ENCODE peak calls at places on chromosomes 16 and 17, in four cellular contexts. U is fibroblast of lung, B is Karpas-422, F is GM23248. O is an unnamed sample.

GRCh38 chr17:81194941-81195901 is 27.5 kb downstream of the CEP131 start:
- DNase-seq in U (no peak), F (no peak), B (no peak), O (no peak)

GRCh38 chr16:10170016-10170415 is 12.2 kb downstream of the GRIN2A start:
- DNase-seq in F (no peak), B (no peak), U (peak), O (no peak)

GRCh38 chr17:69913241-69914015 is 161.6 kb upstream of the KCNJ16 start:
- DNase-seq in B (peak), U (peak), F (peak), O (no peak)

GRCh38 chr16:74761665-74762064 is 13.0 kb downstream of the FA2H start:
- DNase-seq in F (no peak), B (no peak), U (no peak), O (no peak)

GRCh38 chr16:26672206-26672605 is 394.5 kb upstream of the C16orf82 start:
- DNase-seq in U (no peak), F (no peak), B (peak), O (no peak)

GRCh38 chr17:67562036-67562435 is 155.7 kb upstream of the NOL11 start:
- DNase-seq in B (no peak), F (no peak), U (no peak), O (no peak)

GRCh38 chr16:72291531-72291981 is 119.6 kb upstream of the PMFBP1 start:
- DNase-seq in U (peak), B (no peak), F (peak), O (no peak)

GRCh38 chr17:48593126-48593829 is at the start of gene HOXB5:
- DNase-seq in F (peak), B (no peak), U (peak), O (no peak)

GRCh38 chr16:82995927-82996441 is 369.2 kb downstream of the CDH13 start:
- DNase-seq in B (peak), U (peak), F (peak), O (no peak)

GRCh38 chr17:42097691-42098661 is at the start of gene ZNF385C:
- DNase-seq in U (no peak), F (no peak), B (no peak), O (no peak)

DNA sequence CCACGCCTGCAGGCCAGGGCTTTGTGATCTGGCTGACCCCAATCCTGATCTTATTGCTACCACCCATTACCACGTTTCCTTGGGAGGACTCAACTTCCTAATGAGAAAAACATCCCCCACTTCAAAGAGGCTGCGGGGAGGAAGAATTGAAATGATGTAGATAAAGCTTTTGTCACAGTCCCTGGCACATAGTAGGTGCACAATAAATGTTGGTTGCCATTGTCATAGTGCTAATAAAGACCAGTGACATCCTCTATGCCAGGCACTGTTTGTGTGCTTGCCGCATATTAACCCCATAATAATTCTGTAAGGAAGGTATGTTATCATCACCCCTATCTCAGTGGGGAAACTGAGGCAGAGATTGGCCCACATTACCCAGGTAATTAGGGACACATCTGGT is 22.4 kb downstream of the WNT3 start:
- DNase-seq in U (no peak), B (no peak), F (no peak), O (no peak)
- H3K4me2 ChIP-seq in U (no peak), B (no peak), F (no peak), O (no peak)

GRCh38 chr17:65047939-65048338 is 8.6 kb downstream of the GNA13 start:
- DNase-seq in U (no peak), F (no peak), B (no peak), O (peak)

GRCh38 chr17:65050438-65050837 is 6.1 kb downstream of the GNA13 start:
- DNase-seq in F (no peak), B (no peak), U (no peak), O (no peak)

GRCh38 chr17:65048441-65048840 is 8.1 kb downstream of the GNA13 start:
- DNase-seq in F (no peak), U (no peak), B (no peak), O (no peak)

GRCh38 chr17:65051922-65052321 is 4.6 kb downstream of the GNA13 start:
- DNase-seq in U (no peak), B (no peak), F (no peak), O (no peak)

DNA sequence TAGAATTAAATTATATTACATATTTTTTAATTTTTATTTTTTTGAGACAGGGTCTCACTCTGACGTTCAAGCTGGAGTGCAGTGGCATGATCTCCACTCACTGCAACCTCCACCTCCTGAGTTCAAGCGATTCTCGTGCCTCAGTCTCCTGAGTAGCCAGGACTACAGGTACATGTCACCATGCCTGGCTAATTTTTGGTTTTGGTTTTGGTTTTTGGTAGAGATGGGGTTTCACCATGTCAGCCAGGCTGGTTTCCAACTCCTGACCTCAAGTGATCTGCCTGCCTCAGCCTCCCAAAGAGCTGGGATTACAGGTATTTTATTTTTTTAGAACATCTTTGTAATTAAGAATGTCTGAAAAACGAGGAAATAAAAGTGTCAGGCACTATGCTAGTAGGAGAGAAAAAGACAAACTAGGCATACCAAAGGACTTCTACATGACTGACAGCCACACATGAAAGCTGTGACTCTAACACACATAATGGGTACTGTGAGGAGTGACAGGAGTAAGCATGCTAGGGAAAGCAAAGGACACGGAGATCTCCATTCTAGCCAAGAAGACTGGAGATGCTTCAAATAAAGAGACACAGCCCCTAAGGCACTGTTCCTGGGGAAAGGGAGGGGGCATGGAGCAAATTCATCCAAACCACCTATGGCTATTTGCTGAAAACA is 7.3 kb downstream of the GNA13 start:
- DNase-seq in U (no peak), F (no peak), B (no peak), O (peak)
- H3K9ac ChIP-seq in U (no peak), F (no peak), B (no peak), O (peak)

DNA sequence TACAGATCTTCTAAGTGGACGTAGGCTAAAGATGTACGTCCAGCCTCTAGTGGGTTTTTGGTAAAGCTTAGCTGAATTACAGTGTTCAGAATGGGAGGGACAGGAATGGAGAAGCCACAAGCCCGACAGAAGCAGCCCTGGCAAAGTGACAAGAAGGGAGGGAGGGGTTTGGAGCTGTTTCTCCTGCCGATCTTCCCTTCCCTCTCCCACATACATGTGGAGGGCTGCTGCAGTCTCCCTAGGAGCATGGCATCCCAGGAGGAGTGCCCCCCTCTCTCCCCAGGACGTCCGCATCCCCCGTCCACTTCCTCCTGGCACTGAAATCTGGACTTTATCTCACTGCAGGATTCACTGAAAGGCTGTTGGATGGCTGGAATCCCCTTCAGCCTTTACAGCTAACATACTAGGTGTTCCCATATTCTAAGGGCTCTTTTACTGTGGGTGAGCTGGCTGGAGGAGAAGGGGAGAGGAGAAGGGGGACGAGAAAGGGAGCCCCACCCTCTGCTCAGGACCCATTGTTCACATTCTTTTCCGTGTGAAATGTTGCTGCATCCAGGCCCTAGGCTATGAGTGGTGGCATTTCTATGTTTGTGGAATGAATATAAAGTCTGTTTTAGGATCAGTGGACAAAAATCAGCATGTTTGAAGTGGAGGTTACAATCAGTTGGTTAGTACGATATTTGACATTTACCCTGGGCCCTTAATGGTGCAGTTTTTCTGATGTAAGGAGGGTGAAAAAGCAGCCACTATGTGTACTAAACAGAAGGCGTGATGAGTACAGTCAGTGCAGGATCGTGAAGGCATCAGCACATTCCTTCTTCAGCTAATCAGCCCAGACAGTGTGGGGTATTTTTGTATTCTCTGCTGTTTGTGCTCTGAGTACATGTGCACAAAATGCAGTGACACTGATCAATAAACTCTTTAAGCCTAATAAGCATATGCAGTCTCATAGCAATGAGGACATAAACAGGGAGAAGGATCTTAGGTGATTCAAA is 94.6 kb downstream of the SPECC1 start:
- DNase-seq in F (no peak), U (no peak), B (no peak), O (no peak)
- H2AFZ ChIP-seq in F (no peak), U (no peak), B (no peak), O (no peak)

GRCh38 chr17:38424297-38424972 is 3.8 kb upstream of the ARHGAP23 start:
- DNase-seq in B (no peak), U (no peak), F (no peak), O (no peak)
- H3K4me2 ChIP-seq in B (no peak), U (no peak), F (no peak), O (no peak)

DNA sequence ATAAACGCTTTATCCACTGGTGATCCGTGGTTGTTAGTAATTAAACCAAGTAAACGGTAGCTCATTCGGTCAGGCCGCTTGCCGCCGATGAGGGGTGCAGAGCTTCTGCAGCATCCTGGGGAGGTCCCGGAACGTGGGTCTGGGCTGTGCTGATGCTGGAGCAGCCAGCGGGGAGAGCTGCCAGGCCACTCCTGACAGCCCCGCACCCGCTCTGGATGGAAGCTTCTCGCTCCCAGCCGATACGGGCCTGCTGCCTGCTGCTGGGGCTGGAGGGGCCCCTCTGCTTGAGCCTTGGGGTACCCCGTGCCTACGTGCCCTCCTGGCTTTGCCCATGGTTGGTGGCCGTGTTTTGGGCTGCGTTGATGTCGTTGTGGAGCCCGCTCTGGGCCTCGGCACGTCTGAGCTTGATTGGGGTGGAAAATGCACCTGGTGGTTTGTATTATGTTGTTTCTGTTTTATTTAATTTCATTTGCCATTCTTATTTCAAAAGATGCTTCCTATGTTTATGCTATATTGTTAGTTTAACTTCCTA is 41.5 kb upstream of the ZNF750 start:
- DNase-seq in F (no peak), B (no peak), U (no peak), O (no peak)
- H3K9ac ChIP-seq in F (no peak), B (no peak), U (no peak), O (no peak)

DNA sequence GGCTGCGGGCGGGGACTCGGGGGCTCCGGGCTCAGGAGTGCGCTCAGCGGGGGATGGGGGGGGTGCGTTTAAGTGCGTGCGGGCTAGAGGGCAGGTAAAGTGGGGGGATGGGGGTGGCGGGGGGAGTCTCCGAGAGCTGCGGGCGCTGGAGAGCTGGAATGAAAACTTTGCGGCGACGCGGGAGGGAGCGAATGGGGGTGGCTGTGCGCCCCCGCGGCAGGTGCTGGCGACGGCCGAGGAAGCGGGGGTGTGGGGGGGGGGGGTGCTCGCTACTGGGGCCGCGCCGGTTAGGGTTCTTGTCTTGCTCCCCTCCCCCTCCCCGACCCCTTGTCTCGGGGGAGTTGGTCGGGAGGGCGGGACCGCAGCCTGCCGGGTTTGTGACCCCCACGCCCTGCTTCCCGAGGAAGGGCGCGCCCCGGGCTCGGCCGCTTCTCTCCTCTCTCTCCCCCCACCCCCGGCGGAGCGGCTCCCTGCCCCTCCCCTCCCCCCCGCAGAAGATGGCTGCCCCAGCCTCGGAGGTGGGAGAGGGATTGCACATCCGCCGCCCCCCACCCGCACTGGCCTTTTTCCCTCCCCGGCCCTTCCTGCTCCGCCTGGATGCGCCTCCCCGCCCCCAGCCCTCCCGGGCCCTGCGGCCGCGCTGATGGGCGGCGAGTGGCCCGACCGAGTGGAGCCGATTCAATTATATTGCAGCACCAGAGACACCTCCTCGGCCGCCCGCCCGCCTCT is 651 bp downstream of the GSE1 start:
- DNase-seq in B (no peak), F (peak), U (peak), O (no peak)
- H2AFZ ChIP-seq in B (no peak), F (no peak), U (no peak), O (no peak)

GRCh38 chr17:17191961-17192381 is 14.2 kb downstream of the PLD6 start:
- DNase-seq in B (no peak), U (peak), F (no peak), O (no peak)

GRCh38 chr17:17189559-17189958 is 16.6 kb downstream of the PLD6 start:
- DNase-seq in B (no peak), F (no peak), U (no peak), O (no peak)

GRCh38 chr17:17188586-17188985 is 17.5 kb downstream of the PLD6 start:
- DNase-seq in B (no peak), U (no peak), F (no peak), O (no peak)

GRCh38 chr17:17190188-17190587 is 15.9 kb downstream of the PLD6 start:
- DNase-seq in B (no peak), U (no peak), F (no peak), O (no peak)

GRCh38 chr17:17191346-17191792 is 14.8 kb downstream of the PLD6 start:
- DNase-seq in F (peak), B (no peak), U (peak), O (no peak)
- H3K4me2 ChIP-seq in F (peak), B (no peak), U (peak), O (no peak)

DNA sequence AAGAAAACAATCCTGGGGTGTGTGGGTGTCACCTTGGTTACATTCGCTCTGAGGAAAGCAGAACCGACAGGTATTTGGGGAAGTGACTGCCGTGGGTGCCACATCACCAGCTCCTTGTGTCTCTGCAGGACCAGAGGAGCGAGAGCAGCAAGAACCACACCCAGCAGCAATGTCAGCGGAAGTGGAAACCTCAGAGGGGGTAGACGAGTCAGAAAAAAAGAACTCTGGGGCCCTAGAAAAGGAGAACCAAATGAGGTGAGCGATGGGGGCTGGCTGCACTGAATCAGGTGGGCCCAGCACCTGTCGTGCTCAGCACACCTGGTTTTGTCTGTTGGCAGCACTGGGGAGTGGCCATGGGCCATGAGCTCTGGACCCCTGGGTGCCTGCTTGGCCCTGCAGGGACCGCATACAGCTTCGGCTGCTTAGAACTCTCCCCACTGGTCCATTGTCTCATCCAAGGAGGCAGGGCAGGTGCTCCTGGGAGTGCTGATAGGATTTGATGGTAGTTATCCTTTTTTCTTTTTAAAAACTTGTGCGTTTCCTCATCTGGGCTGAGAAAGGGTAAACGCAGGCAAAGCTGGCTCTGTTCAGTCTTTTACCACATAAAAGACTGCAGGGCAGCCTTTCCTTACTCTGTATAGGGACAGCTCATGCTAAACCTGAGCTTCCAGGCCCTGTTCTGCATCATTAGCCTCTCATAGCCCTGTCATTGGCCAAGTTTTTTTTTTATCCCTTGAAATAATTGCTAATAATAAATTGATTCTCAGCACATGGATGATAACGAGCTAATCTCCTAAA is 29.4 kb downstream of the HMOX2 start:
- DNase-seq in B (peak), F (no peak), U (no peak), O (peak)
- H3K9ac ChIP-seq in B (peak), F (no peak), U (no peak), O (peak)